ENCODE peak calls at places on chromosomes 7 and 10, in four cellular contexts. H is colonic mucosa; Z is AG04450; W is stimulated activated naive CD8-positive, alpha-beta T cell treated with anti-CD3 and anti-CD28 coated beads, Interleukin-15, Interleukin-2, amounts not matched to agents 100 U/mL and 50 U/mL, for 24 hours. V is an unnamed sample.

GRCh38 chr7:117582219-117582704 is 102.4 kb downstream of the CFTR start:
- DNase-seq in Z (peak; percentile 91), H (no peak), W (no peak), V (no peak)

GRCh38 chr7:29878081-29878688 is 71.9 kb downstream of the WIPF3 start:
- DNase-seq in H (no peak), Z (peak; percentile 20), W (no peak), V (peak; percentile 31)

GRCh38 chr7:40551685-40552576 is 417.1 kb downstream of the SUGCT start:
- DNase-seq in Z (no peak), H (no peak), W (no peak), V (no peak)

GRCh38 chr7:47231081-47231480 is 350.8 kb downstream of the TNS3 start:
- DNase-seq in W (no peak), Z (no peak), H (no peak), V (no peak)

GRCh38 chr10:61642073-61642637 is 20.6 kb upstream of the CABCOCO1 start:
- DNase-seq in H (no peak), W (no peak), Z (no peak), V (no peak)

GRCh38 chr7:21092923-21093702 is 306.4 kb upstream of the SP8 start:
- DNase-seq in W (no peak), H (peak; percentile 32), Z (no peak), V (no peak)

GRCh38 chr10:101939718-101940117 is 96.1 kb upstream of the KCNIP2 start:
- DNase-seq in H (no peak), W (no peak), Z (no peak), V (no peak)

GRCh38 chr7:67918158-67918557 is 921.5 kb downstream of the TYW1 start:
- DNase-seq in Z (no peak), W (no peak), H (no peak), V (no peak)

GRCh38 chr7:28748934-28749584 is 209.1 kb downstream of the TRIL start:
- DNase-seq in H (peak; percentile 22), W (peak; percentile 16), Z (no peak), V (no peak)

GRCh38 chr10:114600067-114600466 is 58.0 kb downstream of the ABLIM1 start:
- DNase-seq in W (no peak), H (no peak), Z (no peak), V (no peak)

GRCh38 chr10:129637010-129637409 is 170.0 kb downstream of the MGMT start:
- DNase-seq in W (no peak), H (no peak), Z (no peak), V (no peak)

GRCh38 chr10:35821339-35821911 is 179.3 kb upstream of the FZD8 start:
- DNase-seq in H (no peak), W (no peak), Z (no peak), V (no peak)

GRCh38 chr10:3605882-3606281 is 179.1 kb downstream of the KLF6 start:
- DNase-seq in H (no peak), W (no peak), Z (no peak), V (no peak)

GRCh38 chr7:100781255-100781654 is 46.1 kb downstream of the EPHB4 start:
- DNase-seq in W (no peak), H (no peak), Z (no peak), V (no peak)

V was measured in smooth muscle cell of the brain vasculature.